ENCODE peak calls at places on chromosomes 7 and 10, in seven cellular contexts. One of them, this sample, is unnamed.

GRCh38 chr10:33153266-33153967 is 181.1 kb downstream of the NRP1 start:
- DNase-seq in transverse colon: no peak
- DNase-seq in breast epithelium: no peak
- DNase-seq in HepG2: no peak
- DNase-seq in suprapubic skin: no peak
- DNase-seq in sigmoid colon: no peak
- DNase-seq in H1: no peak
- DNase-seq in this sample: no peak

GRCh38 chr10:34206078-34206477 is 609.0 kb downstream of the PARD3 start:
- DNase-seq in transverse colon: no peak
- DNase-seq in breast epithelium: no peak
- DNase-seq in HepG2: no peak
- DNase-seq in suprapubic skin: no peak
- DNase-seq in sigmoid colon: no peak
- DNase-seq in H1: no peak
- DNase-seq in this sample: no peak

GRCh38 chr7:94212160-94212559 is 182.5 kb upstream of the COL1A2 start:
- DNase-seq in transverse colon: no peak
- DNase-seq in breast epithelium: no peak
- DNase-seq in HepG2: no peak
- DNase-seq in suprapubic skin: no peak
- DNase-seq in sigmoid colon: no peak
- DNase-seq in H1: no peak
- DNase-seq in this sample: no peak

GRCh38 chr10:128295003-128295402 is 168.8 kb upstream of the MKI67 start:
- DNase-seq in transverse colon: no peak
- DNase-seq in breast epithelium: no peak
- DNase-seq in HepG2: no peak
- DNase-seq in suprapubic skin: no peak
- DNase-seq in sigmoid colon: no peak
- DNase-seq in H1: no peak
- DNase-seq in this sample: no peak

GRCh38 chr10:101066890-101067355 is 5.1 kb downstream of the KAZALD1 start:
- DNase-seq in transverse colon: no peak
- DNase-seq in breast epithelium: no peak
- DNase-seq in HepG2: no peak
- DNase-seq in suprapubic skin: no peak
- DNase-seq in sigmoid colon: no peak
- DNase-seq in H1: no peak
- DNase-seq in this sample: no peak

GRCh38 chr10:25934673-25935139 is 677 bp downstream of the MYO3A start:
- DNase-seq in transverse colon: peak; percentile 8
- DNase-seq in breast epithelium: no peak
- DNase-seq in HepG2: no peak
- DNase-seq in suprapubic skin: no peak
- DNase-seq in sigmoid colon: no peak
- DNase-seq in H1: peak; percentile 71
- DNase-seq in this sample: no peak

GRCh38 chr10:123472606-123473005 is 193.5 kb upstream of the GPR26 start:
- DNase-seq in transverse colon: no peak
- DNase-seq in breast epithelium: no peak
- DNase-seq in HepG2: no peak
- DNase-seq in suprapubic skin: no peak
- DNase-seq in sigmoid colon: no peak
- DNase-seq in H1: peak; percentile 67
- DNase-seq in this sample: no peak

GRCh38 chr10:84012831-84013458 is 126.4 kb upstream of the GHITM start:
- DNase-seq in transverse colon: no peak
- DNase-seq in breast epithelium: no peak
- DNase-seq in HepG2: no peak
- DNase-seq in suprapubic skin: no peak
- DNase-seq in sigmoid colon: no peak
- DNase-seq in H1: no peak
- DNase-seq in this sample: no peak

GRCh38 chr10:69901022-69901421 is 99.3 kb downstream of the COL13A1 start:
- DNase-seq in transverse colon: no peak
- DNase-seq in breast epithelium: no peak
- DNase-seq in HepG2: no peak
- DNase-seq in suprapubic skin: no peak
- DNase-seq in sigmoid colon: no peak
- DNase-seq in H1: no peak
- DNase-seq in this sample: no peak

GRCh38 chr7:106246941-106247826 is 37.6 kb downstream of the NAMPT start:
- DNase-seq in transverse colon: no peak
- DNase-seq in breast epithelium: no peak
- DNase-seq in HepG2: no peak
- DNase-seq in suprapubic skin: no peak
- DNase-seq in sigmoid colon: no peak
- DNase-seq in H1: no peak
- DNase-seq in this sample: no peak

GRCh38 chr7:14380881-14381280 is 391.4 kb upstream of the ETV1 start:
- DNase-seq in transverse colon: no peak
- DNase-seq in breast epithelium: no peak
- DNase-seq in HepG2: no peak
- DNase-seq in suprapubic skin: no peak
- DNase-seq in sigmoid colon: no peak
- DNase-seq in H1: no peak
- DNase-seq in this sample: no peak

GRCh38 chr10:18254086-18254485 is 113.9 kb downstream of the CACNB2 start:
- DNase-seq in transverse colon: no peak
- DNase-seq in breast epithelium: no peak
- DNase-seq in HepG2: no peak
- DNase-seq in suprapubic skin: no peak
- DNase-seq in sigmoid colon: no peak
- DNase-seq in H1: no peak
- DNase-seq in this sample: no peak

GRCh38 chr10:123783296-123783695 is 108.3 kb downstream of the CPXM2 start:
- DNase-seq in transverse colon: no peak
- DNase-seq in breast epithelium: no peak
- DNase-seq in HepG2: no peak
- DNase-seq in suprapubic skin: no peak
- DNase-seq in sigmoid colon: no peak
- DNase-seq in H1: no peak
- DNase-seq in this sample: no peak

GRCh38 chr10:102394801-102395676 is 466 bp upstream of the NFKB2 start:
- DNase-seq in transverse colon: peak; percentile 92
- DNase-seq in breast epithelium: peak; percentile 86
- DNase-seq in HepG2: peak; percentile 65
- DNase-seq in suprapubic skin: peak; percentile 95
- DNase-seq in sigmoid colon: peak; percentile 96
- DNase-seq in H1: peak; percentile 95
- DNase-seq in this sample: peak; percentile 97

GRCh38 chr10:75464478-75465090 is 33.2 kb downstream of the LRMDA start:
- DNase-seq in transverse colon: no peak
- DNase-seq in breast epithelium: no peak
- DNase-seq in HepG2: no peak
- DNase-seq in suprapubic skin: no peak
- DNase-seq in sigmoid colon: no peak
- DNase-seq in H1: no peak
- DNase-seq in this sample: no peak

GRCh38 chr7:124550036-124550435 is 215.6 kb downstream of the GPR37 start:
- DNase-seq in transverse colon: no peak
- DNase-seq in breast epithelium: no peak
- DNase-seq in HepG2: no peak
- DNase-seq in suprapubic skin: no peak
- DNase-seq in sigmoid colon: no peak
- DNase-seq in H1: no peak
- DNase-seq in this sample: no peak

GRCh38 chr7:157370761-157371160 is 34.0 kb downstream of the DNAJB6 start:
- DNase-seq in transverse colon: no peak
- DNase-seq in breast epithelium: no peak
- DNase-seq in HepG2: no peak
- DNase-seq in suprapubic skin: no peak
- DNase-seq in sigmoid colon: no peak
- DNase-seq in H1: no peak
- DNase-seq in this sample: no peak

GRCh38 chr7:140674899-140675701 is 2.4 kb downstream of the ADCK2 start:
- DNase-seq in transverse colon: peak; percentile 7
- DNase-seq in breast epithelium: no peak
- DNase-seq in HepG2: peak; percentile 34
- DNase-seq in suprapubic skin: peak; percentile 61
- DNase-seq in sigmoid colon: peak; percentile 68
- DNase-seq in H1: no peak
- DNase-seq in this sample: peak; percentile 30

GRCh38 chr10:78980815-78981214 is 88.0 kb upstream of the ZMIZ1 start:
- DNase-seq in transverse colon: no peak
- DNase-seq in breast epithelium: no peak
- DNase-seq in HepG2: no peak
- DNase-seq in suprapubic skin: no peak
- DNase-seq in sigmoid colon: no peak
- DNase-seq in H1: no peak
- DNase-seq in this sample: no peak

GRCh38 chr10:114645729-114646128 is 12.3 kb downstream of the ABLIM1 start:
- DNase-seq in transverse colon: no peak
- DNase-seq in breast epithelium: no peak
- DNase-seq in HepG2: no peak
- DNase-seq in suprapubic skin: no peak
- DNase-seq in sigmoid colon: no peak
- DNase-seq in H1: no peak
- DNase-seq in this sample: no peak

GRCh38 chr7:142539901-142540300 is 209.4 kb upstream of the PRSS1 start:
- DNase-seq in transverse colon: no peak
- DNase-seq in breast epithelium: no peak
- DNase-seq in HepG2: no peak
- DNase-seq in suprapubic skin: no peak
- DNase-seq in sigmoid colon: no peak
- DNase-seq in H1: no peak
- DNase-seq in this sample: no peak

GRCh38 chr7:131890191-131890590 is 333.8 kb upstream of the PODXL start:
- DNase-seq in transverse colon: no peak
- DNase-seq in breast epithelium: no peak
- DNase-seq in HepG2: no peak
- DNase-seq in suprapubic skin: no peak
- DNase-seq in sigmoid colon: no peak
- DNase-seq in H1: no peak
- DNase-seq in this sample: no peak

GRCh38 chr7:102300643-102301211 is 14.1 kb downstream of the SH2B2 start:
- DNase-seq in transverse colon: no peak
- DNase-seq in breast epithelium: no peak
- DNase-seq in HepG2: no peak
- DNase-seq in suprapubic skin: no peak
- DNase-seq in sigmoid colon: no peak
- DNase-seq in H1: peak; percentile 94
- DNase-seq in this sample: no peak

DNA sequence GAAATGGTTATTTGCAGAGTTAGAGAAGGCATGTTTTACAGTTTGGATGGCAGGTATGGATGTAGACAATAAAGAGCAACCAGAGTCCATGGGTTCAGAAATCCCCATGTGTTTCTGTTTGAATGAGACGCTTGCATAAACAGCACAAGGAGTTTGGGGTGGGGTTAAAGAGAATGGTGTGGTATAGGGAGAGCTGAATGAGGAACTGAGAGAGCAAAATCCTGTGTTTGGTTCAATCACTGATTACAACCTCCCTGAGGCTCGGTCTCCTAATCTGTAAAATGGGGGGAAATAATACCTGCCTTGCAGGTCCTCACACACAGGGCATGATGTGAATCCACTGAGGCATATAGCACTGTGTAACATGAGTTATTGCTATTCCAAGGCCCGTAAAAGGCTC is 23.7 kb downstream of the CAV1 start:
- DNase-seq in transverse colon: no peak
- DNase-seq in breast epithelium: no peak
- DNase-seq in HepG2: no peak
- DNase-seq in suprapubic skin: no peak
- DNase-seq in sigmoid colon: no peak
- DNase-seq in H1: no peak
- DNase-seq in this sample: no peak
- TF ChIP-seq POLR2AphosphoS5 in transverse colon: no peak
- TF ChIP-seq POLR2AphosphoS5 in breast epithelium: no peak
- TF ChIP-seq POLR2AphosphoS5 in HepG2: no peak
- TF ChIP-seq POLR2AphosphoS5 in suprapubic skin: no peak
- TF ChIP-seq POLR2AphosphoS5 in sigmoid colon: no peak
- TF ChIP-seq POLR2AphosphoS5 in H1: no peak
- TF ChIP-seq POLR2AphosphoS5 in this sample: no peak

DNA sequence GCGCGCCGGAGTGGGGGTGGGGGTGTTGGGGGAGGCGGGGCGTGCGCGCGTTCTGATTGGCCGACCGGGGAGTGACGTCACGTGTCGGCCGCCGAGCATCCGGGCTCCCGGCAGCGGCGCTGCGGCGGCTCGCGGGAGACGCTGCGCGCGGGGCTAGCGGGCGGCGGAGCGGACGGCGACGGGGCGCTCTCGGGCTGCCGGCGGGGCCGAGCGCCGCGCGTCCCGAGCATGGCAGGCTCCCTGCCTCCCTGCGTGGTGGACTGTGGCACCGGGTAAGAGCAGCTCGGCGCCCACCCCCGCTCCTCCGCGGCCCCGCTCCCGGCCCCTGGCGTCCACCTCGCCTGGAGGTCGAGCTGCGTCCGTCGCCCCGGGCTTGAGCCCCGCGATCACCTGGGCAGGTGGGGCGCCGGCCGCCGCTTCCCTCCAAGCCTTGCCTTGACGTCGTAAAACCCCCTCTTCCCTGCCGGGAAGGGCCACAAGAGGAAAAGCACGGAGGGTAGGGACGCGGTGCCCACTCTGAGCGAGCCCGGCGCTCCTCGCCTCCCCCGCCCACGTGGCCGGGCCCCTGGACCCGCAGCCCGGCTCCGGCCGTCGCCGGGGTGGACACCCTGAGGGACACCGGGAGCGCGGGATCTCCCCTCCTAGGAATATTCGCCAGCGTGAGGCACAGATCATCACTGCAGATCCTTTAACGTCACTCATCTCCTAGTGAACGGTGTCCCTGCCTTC is at the start of gene ACTR3B:
- DNase-seq in transverse colon: peak; percentile 92
- DNase-seq in breast epithelium: peak; percentile 91
- DNase-seq in HepG2: peak; percentile 54
- DNase-seq in suprapubic skin: peak; percentile 94
- DNase-seq in sigmoid colon: peak; percentile 96
- DNase-seq in H1: peak; percentile 95
- DNase-seq in this sample: peak; percentile 95
- TF ChIP-seq POLR2A in transverse colon: no peak
- TF ChIP-seq POLR2A in breast epithelium: no peak
- TF ChIP-seq POLR2A in HepG2: peak; percentile 87
- TF ChIP-seq POLR2A in suprapubic skin: peak; percentile 75
- TF ChIP-seq POLR2A in sigmoid colon: no peak
- TF ChIP-seq POLR2A in H1: peak; percentile 87
- TF ChIP-seq POLR2A in this sample: no peak

DNA sequence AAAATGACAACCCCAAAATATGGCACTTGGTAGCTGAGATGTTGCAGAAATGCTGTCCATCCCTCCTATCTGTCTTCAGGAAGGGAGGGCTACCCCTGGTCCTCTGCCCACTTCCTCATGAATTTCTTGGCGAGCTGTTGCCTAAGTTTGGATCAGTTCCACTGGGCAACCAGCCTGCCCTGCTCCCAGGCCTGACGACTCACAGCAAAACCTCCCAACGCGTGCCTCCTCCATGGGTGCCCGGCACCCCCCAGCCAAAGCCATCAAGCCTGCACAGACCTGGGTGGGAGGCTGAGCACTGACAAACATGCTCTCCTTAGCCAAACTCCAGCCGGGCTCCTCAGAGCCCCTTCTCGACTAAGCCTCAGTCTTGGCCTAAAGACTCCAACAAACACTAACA is 8.9 kb downstream of the VSTM4 start:
- DNase-seq in transverse colon: no peak
- DNase-seq in breast epithelium: no peak
- DNase-seq in HepG2: no peak
- DNase-seq in suprapubic skin: no peak
- DNase-seq in sigmoid colon: peak; percentile 83
- DNase-seq in H1: no peak
- DNase-seq in this sample: no peak
- TF ChIP-seq POLR2AphosphoS5 in transverse colon: no peak
- TF ChIP-seq POLR2AphosphoS5 in breast epithelium: no peak
- TF ChIP-seq POLR2AphosphoS5 in HepG2: no peak
- TF ChIP-seq POLR2AphosphoS5 in suprapubic skin: no peak
- TF ChIP-seq POLR2AphosphoS5 in sigmoid colon: no peak
- TF ChIP-seq POLR2AphosphoS5 in H1: no peak
- TF ChIP-seq POLR2AphosphoS5 in this sample: no peak

GRCh38 chr7:151800391-151800790 is 76.5 kb downstream of the PRKAG2 start:
- DNase-seq in transverse colon: no peak
- DNase-seq in breast epithelium: no peak
- DNase-seq in HepG2: no peak
- DNase-seq in suprapubic skin: no peak
- DNase-seq in sigmoid colon: no peak
- DNase-seq in H1: no peak
- DNase-seq in this sample: peak; percentile 59
- TF ChIP-seq POLR2A in transverse colon: no peak
- TF ChIP-seq POLR2A in breast epithelium: no peak
- TF ChIP-seq POLR2A in HepG2: no peak
- TF ChIP-seq POLR2A in suprapubic skin: no peak
- TF ChIP-seq POLR2A in sigmoid colon: no peak
- TF ChIP-seq POLR2A in H1: no peak
- TF ChIP-seq POLR2A in this sample: no peak